ENCODE peak calls at places on chromosomes 16 and 17, in four cellular contexts. One of them, this sample, is unnamed.
A peak's percentile ranks its signal among the peaks of the same experiment; 100 is the strongest.

GRCh38 chr17:81903415-81903831 is 1.4 kb downstream of the NPB start:
- DNase-seq in activated T-helper 1 cell treated with anti-CD3 and anti-CD28 coated beads, Interleukin-2, amount 50 U/mL, for 16 hours: no peak
- DNase-seq in naive B cell: no peak
- DNase-seq in HTR-8/SVneo: no peak
- DNase-seq in this sample: no peak

GRCh38 chr17:58968662-58969061 is 138.0 kb downstream of the TRIM37 start:
- DNase-seq in activated T-helper 1 cell treated with anti-CD3 and anti-CD28 coated beads, Interleukin-2, amount 50 U/mL, for 16 hours: no peak
- DNase-seq in naive B cell: no peak
- DNase-seq in HTR-8/SVneo: no peak
- DNase-seq in this sample: no peak

GRCh38 chr16:1333149-1333812 is at the start of gene BAIAP3:
- DNase-seq in activated T-helper 1 cell treated with anti-CD3 and anti-CD28 coated beads, Interleukin-2, amount 50 U/mL, for 16 hours: no peak
- DNase-seq in naive B cell: peak; percentile 35
- DNase-seq in HTR-8/SVneo: peak; percentile 37
- DNase-seq in this sample: peak; percentile 51

GRCh38 chr17:66308856-66309255 is 6.4 kb downstream of the PRKCA start:
- DNase-seq in activated T-helper 1 cell treated with anti-CD3 and anti-CD28 coated beads, Interleukin-2, amount 50 U/mL, for 16 hours: no peak
- DNase-seq in naive B cell: no peak
- DNase-seq in HTR-8/SVneo: no peak
- DNase-seq in this sample: no peak

GRCh38 chr17:63696381-63696961 is 3.5 kb downstream of the LIMD2 start:
- DNase-seq in activated T-helper 1 cell treated with anti-CD3 and anti-CD28 coated beads, Interleukin-2, amount 50 U/mL, for 16 hours: no peak
- DNase-seq in naive B cell: peak; percentile 46
- DNase-seq in HTR-8/SVneo: peak; percentile 70
- DNase-seq in this sample: no peak

GRCh38 chr16:13866073-13866472 is 53.9 kb upstream of the ERCC4 start:
- DNase-seq in activated T-helper 1 cell treated with anti-CD3 and anti-CD28 coated beads, Interleukin-2, amount 50 U/mL, for 16 hours: peak; percentile 5
- DNase-seq in naive B cell: no peak
- DNase-seq in HTR-8/SVneo: peak; percentile 41
- DNase-seq in this sample: no peak

GRCh38 chr17:47618416-47618815 is 31.3 kb upstream of the KPNB1 start:
- DNase-seq in activated T-helper 1 cell treated with anti-CD3 and anti-CD28 coated beads, Interleukin-2, amount 50 U/mL, for 16 hours: no peak
- DNase-seq in naive B cell: no peak
- DNase-seq in HTR-8/SVneo: no peak
- DNase-seq in this sample: no peak

GRCh38 chr16:88321635-88322499 is 60.9 kb upstream of the ZNF469 start:
- DNase-seq in activated T-helper 1 cell treated with anti-CD3 and anti-CD28 coated beads, Interleukin-2, amount 50 U/mL, for 16 hours: no peak
- DNase-seq in naive B cell: no peak
- DNase-seq in HTR-8/SVneo: no peak
- DNase-seq in this sample: no peak

GRCh38 chr16:49089039-49089438 is 192.6 kb downstream of the CBLN1 start:
- DNase-seq in activated T-helper 1 cell treated with anti-CD3 and anti-CD28 coated beads, Interleukin-2, amount 50 U/mL, for 16 hours: no peak
- DNase-seq in naive B cell: no peak
- DNase-seq in HTR-8/SVneo: no peak
- DNase-seq in this sample: no peak

GRCh38 chr16:27426423-27427408 is 24.7 kb downstream of the IL21R start:
- DNase-seq in activated T-helper 1 cell treated with anti-CD3 and anti-CD28 coated beads, Interleukin-2, amount 50 U/mL, for 16 hours: peak; percentile 52
- DNase-seq in naive B cell: peak; percentile 86
- DNase-seq in HTR-8/SVneo: peak; percentile 69
- DNase-seq in this sample: no peak

GRCh38 chr17:71899317-71899716 is 221.5 kb upstream of the SOX9 start:
- DNase-seq in activated T-helper 1 cell treated with anti-CD3 and anti-CD28 coated beads, Interleukin-2, amount 50 U/mL, for 16 hours: no peak
- DNase-seq in naive B cell: no peak
- DNase-seq in HTR-8/SVneo: no peak
- DNase-seq in this sample: no peak

GRCh38 chr17:1252203-1252608 is 18.0 kb upstream of the BHLHA9 start:
- DNase-seq in activated T-helper 1 cell treated with anti-CD3 and anti-CD28 coated beads, Interleukin-2, amount 50 U/mL, for 16 hours: no peak
- DNase-seq in naive B cell: no peak
- DNase-seq in HTR-8/SVneo: no peak
- DNase-seq in this sample: no peak

GRCh38 chr16:79726902-79727301 is 126.4 kb upstream of the MAF start:
- DNase-seq in activated T-helper 1 cell treated with anti-CD3 and anti-CD28 coated beads, Interleukin-2, amount 50 U/mL, for 16 hours: no peak
- DNase-seq in naive B cell: no peak
- DNase-seq in HTR-8/SVneo: no peak
- DNase-seq in this sample: no peak

GRCh38 chr16:50533317-50533716 is 14.9 kb upstream of the NKD1 start:
- DNase-seq in activated T-helper 1 cell treated with anti-CD3 and anti-CD28 coated beads, Interleukin-2, amount 50 U/mL, for 16 hours: no peak
- DNase-seq in naive B cell: no peak
- DNase-seq in HTR-8/SVneo: no peak
- DNase-seq in this sample: no peak

This sample was measured in activated gamma-delta T cell.